ENCODE peak calls at places on chromosomes 11 and 22, in eight cellular contexts. D is NCI-H1436; V is iris pigment epithelial cell; G is tibial artery; P is Jurkat, Clone E6-1; K is iPS DF 19.7; O is NCI-H1092; U is retina. S is an unnamed sample.

GRCh38 chr11:65448074-65448417 is 25.4 kb downstream of the NEAT1 start:
- DNase-seq in G (no peak), O (no peak), D (no peak), V (no peak), U (no peak), P (no peak), K (no peak), S (no peak)

GRCh38 chr11:63813563-63814382 is 517 bp downstream of the SPINDOC start:
- DNase-seq in K (no peak), D (peak; percentile 54), V (peak; percentile 47), O (peak; percentile 61), U (peak; percentile 83), G (peak; percentile 69), P (peak; percentile 44), S (peak; percentile 77)

GRCh38 chr11:1924646-1925372 is 5.3 kb downstream of the TNNT3 start:
- DNase-seq in U (no peak), P (no peak), O (no peak), V (no peak), D (no peak), G (no peak), K (no peak), S (no peak)

GRCh38 chr11:115585361-115586024 is 81.3 kb upstream of the CADM1 start:
- DNase-seq in V (no peak), D (no peak), U (no peak), G (no peak), K (no peak), O (no peak), P (no peak), S (no peak)

GRCh38 chr22:50529416-50530279 is at the start of gene TYMP:
- DNase-seq in K (no peak), G (peak; percentile 80), U (peak; percentile 50), V (peak; percentile 78), P (no peak), O (no peak), D (no peak), S (peak; percentile 94)

GRCh38 chr11:104333977-104334376 is 170.0 kb upstream of the PDGFD start:
- DNase-seq in K (no peak), G (no peak), U (no peak), O (no peak), V (peak; percentile 3), D (no peak), P (no peak), S (no peak)

GRCh38 chr22:26835929-26836528 is 178.6 kb downstream of the MIAT start:
- DNase-seq in G (no peak), P (peak; percentile 27), K (peak; percentile 78), U (peak; percentile 20), V (peak; percentile 47), D (peak; percentile 54), O (no peak), S (no peak)

GRCh38 chr11:14229472-14229871 is 129.5 kb downstream of the RRAS2 start:
- DNase-seq in V (no peak), G (no peak), O (no peak), D (no peak), P (no peak), K (no peak), U (no peak), S (no peak)

GRCh38 chr11:95149659-95150294 is 60.1 kb downstream of the ENDOD1 start:
- DNase-seq in V (no peak), D (no peak), P (no peak), U (peak; percentile 80), O (no peak), K (no peak), G (no peak), S (no peak)

GRCh38 chr11:78101073-78101472 is 21.4 kb upstream of the NDUFC2 start:
- DNase-seq in O (peak; percentile 54), G (no peak), P (no peak), V (peak; percentile 62), U (no peak), D (no peak), K (no peak), S (no peak)

GRCh38 chr11:31069447-31070205 is 299.9 kb downstream of the DCDC1 start:
- DNase-seq in P (no peak), U (no peak), O (no peak), D (no peak), V (peak; percentile 0), K (no peak), G (no peak), S (no peak)

GRCh38 chr11:2156416-2157182 is 4.4 kb downstream of the INS start:
- DNase-seq in D (no peak), U (peak; percentile 82), G (peak; percentile 77), P (no peak), K (no peak), V (peak; percentile 40), O (peak; percentile 64), S (peak; percentile 82)

GRCh38 chr22:41092023-41092817 is at the start of gene EP300:
- DNase-seq in U (peak; percentile 79), G (peak; percentile 93), O (peak; percentile 22), V (peak; percentile 57), K (no peak), P (peak; percentile 78), D (peak; percentile 56), S (peak; percentile 94)

GRCh38 chr11:130203766-130204702 is 44.5 kb downstream of the ST14 start:
- DNase-seq in D (no peak), V (no peak), K (no peak), P (no peak), G (peak; percentile 48), U (no peak), O (no peak), S (peak; percentile 31)

GRCh38 chr11:33040127-33040861 is 922 bp downstream of the TCP11L1 start:
- DNase-seq in O (peak; percentile 17), D (peak; percentile 28), V (peak; percentile 40), U (no peak), G (no peak), P (peak; percentile 33), K (no peak), S (no peak)

GRCh38 chr11:61888043-61888442 is 3.3 kb downstream of the FADS3 start:
- DNase-seq in V (peak; percentile 88), G (peak; percentile 98), K (no peak), U (no peak), P (no peak), D (no peak), O (no peak), S (peak; percentile 74)

GRCh38 chr11:65899356-65900124 is 648 bp downstream of the FOSL1 start:
- DNase-seq in V (peak; percentile 78), K (no peak), O (no peak), D (no peak), P (no peak), G (peak; percentile 87), U (peak; percentile 60), S (peak; percentile 83)

GRCh38 chr11:114134870-114135269 is 75.4 kb downstream of the ZBTB16 start:
- DNase-seq in D (no peak), G (no peak), P (no peak), K (no peak), O (no peak), U (no peak), V (peak; percentile 93), S (no peak)

GRCh38 chr11:68471360-68472340 is 11.1 kb downstream of the PPP6R3 start:
- DNase-seq in U (no peak), P (peak; percentile 87), D (no peak), K (no peak), G (no peak), O (no peak), V (peak; percentile 91), S (no peak)

GRCh38 chr11:20336056-20336455 is 27.5 kb upstream of the HTATIP2 start:
- DNase-seq in V (no peak), U (no peak), O (no peak), G (no peak), P (no peak), K (no peak), D (no peak), S (no peak)

GRCh38 chr11:111976119-111976518 is 39.0 kb downstream of the DIXDC1 start:
- DNase-seq in G (no peak), O (no peak), V (no peak), D (no peak), U (no peak), K (no peak), P (no peak), S (no peak)

GRCh38 chr11:115287266-115287665 is 216.9 kb downstream of the CADM1 start:
- DNase-seq in P (no peak), G (no peak), V (no peak), O (peak; percentile 56), K (no peak), U (no peak), D (no peak), S (no peak)

GRCh38 chr11:132471491-132471890 is 1060.8 kb downstream of the OPCML start:
- DNase-seq in D (no peak), V (no peak), U (no peak), P (no peak), G (no peak), K (no peak), O (no peak), S (no peak)

GRCh38 chr22:49962751-49963646 is 2.4 kb downstream of the PIM3 start:
- DNase-seq in O (no peak), P (no peak), K (no peak), G (peak; percentile 74), D (no peak), U (no peak), V (no peak), S (peak; percentile 74)

GRCh38 chr22:30860176-30861105 is 108.1 kb downstream of the MORC2 start:
- DNase-seq in P (peak; percentile 53), V (no peak), D (no peak), K (no peak), U (no peak), O (no peak), G (peak; percentile 51), S (peak; percentile 37)

GRCh38 chr22:45676024-45676423 is 4.4 kb downstream of the ATXN10 start:
- DNase-seq in U (no peak), D (no peak), G (no peak), V (no peak), O (no peak), P (no peak), K (no peak), S (no peak)

GRCh38 chr11:133339495-133340140 is 192.7 kb downstream of the OPCML start:
- DNase-seq in U (no peak), P (no peak), K (no peak), O (no peak), G (no peak), D (no peak), V (no peak), S (no peak)

GRCh38 chr11:17986007-17986710 is 26.7 kb downstream of the SERGEF start:
- DNase-seq in U (peak; percentile 8), O (no peak), K (no peak), P (no peak), G (no peak), D (no peak), V (peak; percentile 80), S (no peak)

GRCh38 chr22:46364341-46365165 is 29.0 kb downstream of the TRMU start:
- DNase-seq in G (no peak), O (no peak), K (no peak), P (no peak), V (no peak), U (no peak), D (no peak), S (no peak)

GRCh38 chr11:119320593-119321524 is 3.9 kb upstream of the MCAM start:
- DNase-seq in G (peak; percentile 92), U (peak; percentile 80), P (no peak), K (no peak), O (no peak), D (no peak), V (peak; percentile 86), S (peak; percentile 74)

GRCh38 chr11:126082251-126083109 is 19.8 kb upstream of the CDON start:
- DNase-seq in K (no peak), U (peak; percentile 62), D (peak; percentile 57), P (no peak), V (no peak), O (peak; percentile 94), G (no peak), S (no peak)

GRCh38 chr11:91947215-91947614 is 277.4 kb upstream of the FAT3 start:
- DNase-seq in G (peak; percentile 65), D (peak; percentile 15), O (peak; percentile 13), V (no peak), K (no peak), U (peak; percentile 11), P (no peak), S (no peak)

GRCh38 chr11:76266269-76266668 is 60.0 kb upstream of the WNT11 start:
- DNase-seq in O (no peak), V (peak; percentile 87), G (peak; percentile 72), P (no peak), K (no peak), D (no peak), U (no peak), S (no peak)

GRCh38 chr22:43424201-43424600 is 12.4 kb downstream of the MPPED1 start:
- DNase-seq in D (no peak), P (no peak), K (no peak), O (no peak), G (no peak), U (no peak), V (no peak), S (no peak)

S was measured in upper lobe of right lung.